ENCODE peak calls at places on chromosomes 2 and 18, in six cellular contexts. One of them, this sample, is unnamed.

GRCh38 chr2:107602801-107603200 is 223.9 kb upstream of the RGPD4 start:
- DNase-seq in prostate gland: no peak
- DNase-seq in OCI-LY7: no peak
- DNase-seq in HuH-7: no peak
- DNase-seq in central memory CD4-positive, alpha-beta T cell: no peak
- DNase-seq in uterus: no peak
- DNase-seq in this sample: no peak

GRCh38 chr18:51133580-51134160 is 63.8 kb downstream of the MEX3C start:
- DNase-seq in HuH-7: no peak
- DNase-seq in uterus: no peak
- DNase-seq in prostate gland: no peak
- DNase-seq in OCI-LY7: no peak
- DNase-seq in central memory CD4-positive, alpha-beta T cell: no peak
- DNase-seq in this sample: no peak

GRCh38 chr2:219271021-219271420 is 8.1 kb upstream of the DNAJB2 start:
- DNase-seq in OCI-LY7: no peak
- DNase-seq in uterus: no peak
- DNase-seq in HuH-7: no peak
- DNase-seq in prostate gland: no peak
- DNase-seq in central memory CD4-positive, alpha-beta T cell: no peak
- DNase-seq in this sample: no peak

GRCh38 chr2:185127412-185127811 is 529.1 kb downstream of the ZNF804A start:
- DNase-seq in prostate gland: no peak
- DNase-seq in central memory CD4-positive, alpha-beta T cell: no peak
- DNase-seq in HuH-7: no peak
- DNase-seq in OCI-LY7: no peak
- DNase-seq in uterus: no peak
- DNase-seq in this sample: no peak

GRCh38 chr18:66966171-66966570 is 362.3 kb upstream of the CDH19 start:
- DNase-seq in OCI-LY7: no peak
- DNase-seq in central memory CD4-positive, alpha-beta T cell: no peak
- DNase-seq in uterus: no peak
- DNase-seq in HuH-7: no peak
- DNase-seq in prostate gland: no peak
- DNase-seq in this sample: no peak

GRCh38 chr2:146321175-146321574 is 1523.7 kb upstream of the ACVR2A start:
- DNase-seq in HuH-7: no peak
- DNase-seq in OCI-LY7: no peak
- DNase-seq in uterus: no peak
- DNase-seq in central memory CD4-positive, alpha-beta T cell: no peak
- DNase-seq in prostate gland: no peak
- DNase-seq in this sample: no peak

GRCh38 chr2:43207553-43208300 is 18.7 kb downstream of the ZFP36L2 start:
- DNase-seq in central memory CD4-positive, alpha-beta T cell: no peak
- DNase-seq in prostate gland: no peak
- DNase-seq in OCI-LY7: no peak
- DNase-seq in HuH-7: no peak
- DNase-seq in uterus: no peak
- DNase-seq in this sample: no peak

GRCh38 chr2:38176619-38177021 is 100.7 kb upstream of the CYP1B1 start:
- DNase-seq in prostate gland: no peak
- DNase-seq in OCI-LY7: no peak
- DNase-seq in HuH-7: no peak
- DNase-seq in uterus: no peak
- DNase-seq in central memory CD4-positive, alpha-beta T cell: no peak
- DNase-seq in this sample: no peak

GRCh38 chr18:76453057-76453561 is 41.9 kb downstream of the ZNF516 start:
- DNase-seq in uterus: no peak
- DNase-seq in HuH-7: no peak
- DNase-seq in prostate gland: no peak
- DNase-seq in OCI-LY7: no peak
- DNase-seq in central memory CD4-positive, alpha-beta T cell: no peak
- DNase-seq in this sample: no peak

GRCh38 chr18:12774982-12775381 is 72.1 kb downstream of the PSMG2 start:
- DNase-seq in central memory CD4-positive, alpha-beta T cell: no peak
- DNase-seq in OCI-LY7: no peak
- DNase-seq in prostate gland: no peak
- DNase-seq in uterus: no peak
- DNase-seq in HuH-7: no peak
- DNase-seq in this sample: no peak

GRCh38 chr18:31050635-31051034 is 8.1 kb upstream of the DSC3 start:
- DNase-seq in central memory CD4-positive, alpha-beta T cell: no peak
- DNase-seq in prostate gland: no peak
- DNase-seq in HuH-7: no peak
- DNase-seq in OCI-LY7: no peak
- DNase-seq in uterus: no peak
- DNase-seq in this sample: no peak

GRCh38 chr2:227188292-227188691 is 23.9 kb downstream of the COL4A3 start:
- DNase-seq in HuH-7: no peak
- DNase-seq in uterus: peak
- DNase-seq in central memory CD4-positive, alpha-beta T cell: no peak
- DNase-seq in prostate gland: no peak
- DNase-seq in OCI-LY7: no peak
- DNase-seq in this sample: no peak

GRCh38 chr18:24490545-24490944 is 30.1 kb downstream of the HRH4 start:
- DNase-seq in prostate gland: no peak
- DNase-seq in HuH-7: no peak
- DNase-seq in uterus: no peak
- DNase-seq in OCI-LY7: no peak
- DNase-seq in central memory CD4-positive, alpha-beta T cell: no peak
- DNase-seq in this sample: no peak

GRCh38 chr2:182064024-182064880 is 78.6 kb downstream of the PPP1R1C start:
- DNase-seq in central memory CD4-positive, alpha-beta T cell: no peak
- DNase-seq in HuH-7: no peak
- DNase-seq in OCI-LY7: no peak
- DNase-seq in prostate gland: no peak
- DNase-seq in uterus: peak
- DNase-seq in this sample: no peak

GRCh38 chr2:17043173-17043572 is 377.5 kb upstream of the CYRIA start:
- DNase-seq in uterus: no peak
- DNase-seq in central memory CD4-positive, alpha-beta T cell: no peak
- DNase-seq in OCI-LY7: no peak
- DNase-seq in HuH-7: no peak
- DNase-seq in prostate gland: no peak
- DNase-seq in this sample: no peak

GRCh38 chr2:133680399-133681044 is 112.3 kb upstream of the NCKAP5 start:
- DNase-seq in OCI-LY7: no peak
- DNase-seq in prostate gland: no peak
- DNase-seq in uterus: no peak
- DNase-seq in central memory CD4-positive, alpha-beta T cell: no peak
- DNase-seq in HuH-7: no peak
- DNase-seq in this sample: no peak

GRCh38 chr2:168529054-168529833 is 73.2 kb downstream of the CERS6 start:
- DNase-seq in uterus: no peak
- DNase-seq in OCI-LY7: no peak
- DNase-seq in prostate gland: no peak
- DNase-seq in central memory CD4-positive, alpha-beta T cell: no peak
- DNase-seq in HuH-7: no peak
- DNase-seq in this sample: no peak

GRCh38 chr2:119809329-119810038 is 49.8 kb downstream of the PTPN4 start:
- DNase-seq in OCI-LY7: no peak
- DNase-seq in central memory CD4-positive, alpha-beta T cell: no peak
- DNase-seq in prostate gland: no peak
- DNase-seq in HuH-7: no peak
- DNase-seq in uterus: peak
- DNase-seq in this sample: no peak